ENCODE peak calls at places on chromosomes 11 and 22, in nine cellular contexts. One of them, this sample, is unnamed.
A peak's percentile ranks its signal among the peaks of the same experiment; 100 is the strongest.

GRCh38 chr11:693415-693831 is 1.6 kb downstream of the DEAF1 start:
- DNase-seq in ELR: peak; percentile 19
- DNase-seq in progenitor cell of endocrine pancreas: no peak
- DNase-seq in CD4-positive, CD25-positive, alpha-beta regulatory T cell: no peak
- DNase-seq in stimulated activated CD4-positive, alpha-beta T cell treated with anti-CD3 and anti-CD28 coated beads, Interleukin-4, amount 100 ng/mL, for 48 hours: no peak
- DNase-seq in CD8-positive, alpha-beta memory T cell: no peak
- DNase-seq in CD8-positive, alpha-beta T cell: no peak
- DNase-seq in myocyte: no peak
- DNase-seq in breast epithelium: no peak
- DNase-seq in this sample: no peak

GRCh38 chr11:46445887-46446286 is 54.3 kb upstream of the CHRM4 start:
- DNase-seq in progenitor cell of endocrine pancreas: no peak
- DNase-seq in CD8-positive, alpha-beta memory T cell: no peak
- DNase-seq in myocyte: peak; percentile 24
- DNase-seq in CD8-positive, alpha-beta T cell: no peak
- DNase-seq in ELR: no peak
- DNase-seq in CD4-positive, CD25-positive, alpha-beta regulatory T cell: no peak
- DNase-seq in stimulated activated CD4-positive, alpha-beta T cell treated with anti-CD3 and anti-CD28 coated beads, Interleukin-4, amount 100 ng/mL, for 48 hours: no peak
- DNase-seq in breast epithelium: no peak
- DNase-seq in this sample: no peak

GRCh38 chr11:116193321-116194114 is 579.3 kb downstream of the BUD13 start:
- DNase-seq in CD8-positive, alpha-beta T cell: no peak
- DNase-seq in breast epithelium: peak; percentile 49
- DNase-seq in CD4-positive, CD25-positive, alpha-beta regulatory T cell: no peak
- DNase-seq in myocyte: peak; percentile 18
- DNase-seq in ELR: peak; percentile 11
- DNase-seq in CD8-positive, alpha-beta memory T cell: no peak
- DNase-seq in progenitor cell of endocrine pancreas: peak; percentile 61
- DNase-seq in stimulated activated CD4-positive, alpha-beta T cell treated with anti-CD3 and anti-CD28 coated beads, Interleukin-4, amount 100 ng/mL, for 48 hours: no peak
- DNase-seq in this sample: no peak

GRCh38 chr11:106077609-106078517 is at the start of gene AASDHPPT:
- DNase-seq in myocyte: peak; percentile 58
- DNase-seq in breast epithelium: no peak
- DNase-seq in CD8-positive, alpha-beta memory T cell: no peak
- DNase-seq in CD8-positive, alpha-beta T cell: no peak
- DNase-seq in CD4-positive, CD25-positive, alpha-beta regulatory T cell: peak; percentile 2
- DNase-seq in ELR: peak; percentile 53
- DNase-seq in progenitor cell of endocrine pancreas: no peak
- DNase-seq in stimulated activated CD4-positive, alpha-beta T cell treated with anti-CD3 and anti-CD28 coated beads, Interleukin-4, amount 100 ng/mL, for 48 hours: no peak
- DNase-seq in this sample: peak; percentile 32

GRCh38 chr22:33897621-33897910 is 22.7 kb downstream of the LARGE1 start:
- DNase-seq in CD4-positive, CD25-positive, alpha-beta regulatory T cell: no peak
- DNase-seq in stimulated activated CD4-positive, alpha-beta T cell treated with anti-CD3 and anti-CD28 coated beads, Interleukin-4, amount 100 ng/mL, for 48 hours: no peak
- DNase-seq in breast epithelium: no peak
- DNase-seq in ELR: no peak
- DNase-seq in progenitor cell of endocrine pancreas: no peak
- DNase-seq in CD8-positive, alpha-beta memory T cell: no peak
- DNase-seq in CD8-positive, alpha-beta T cell: no peak
- DNase-seq in myocyte: no peak
- DNase-seq in this sample: no peak

GRCh38 chr11:76823481-76824028 is 37.2 kb upstream of the ACER3 start:
- DNase-seq in breast epithelium: no peak
- DNase-seq in progenitor cell of endocrine pancreas: no peak
- DNase-seq in CD8-positive, alpha-beta memory T cell: no peak
- DNase-seq in CD8-positive, alpha-beta T cell: no peak
- DNase-seq in myocyte: peak; percentile 41
- DNase-seq in stimulated activated CD4-positive, alpha-beta T cell treated with anti-CD3 and anti-CD28 coated beads, Interleukin-4, amount 100 ng/mL, for 48 hours: no peak
- DNase-seq in CD4-positive, CD25-positive, alpha-beta regulatory T cell: no peak
- DNase-seq in ELR: peak; percentile 98
- DNase-seq in this sample: no peak

GRCh38 chr22:41752011-41752975 is 48.2 kb upstream of the CCDC134 start:
- DNase-seq in stimulated activated CD4-positive, alpha-beta T cell treated with anti-CD3 and anti-CD28 coated beads, Interleukin-4, amount 100 ng/mL, for 48 hours: no peak
- DNase-seq in CD8-positive, alpha-beta memory T cell: no peak
- DNase-seq in myocyte: no peak
- DNase-seq in CD8-positive, alpha-beta T cell: no peak
- DNase-seq in progenitor cell of endocrine pancreas: no peak
- DNase-seq in breast epithelium: no peak
- DNase-seq in CD4-positive, CD25-positive, alpha-beta regulatory T cell: no peak
- DNase-seq in ELR: no peak
- DNase-seq in this sample: no peak

GRCh38 chr22:25536578-25536977 is 27.9 kb upstream of the GRK3 start:
- DNase-seq in CD8-positive, alpha-beta memory T cell: no peak
- DNase-seq in CD4-positive, CD25-positive, alpha-beta regulatory T cell: no peak
- DNase-seq in breast epithelium: no peak
- DNase-seq in progenitor cell of endocrine pancreas: no peak
- DNase-seq in stimulated activated CD4-positive, alpha-beta T cell treated with anti-CD3 and anti-CD28 coated beads, Interleukin-4, amount 100 ng/mL, for 48 hours: no peak
- DNase-seq in myocyte: peak; percentile 70
- DNase-seq in ELR: no peak
- DNase-seq in CD8-positive, alpha-beta T cell: no peak
- DNase-seq in this sample: no peak

GRCh38 chr22:38310518-38311330 is 6.5 kb downstream of the CSNK1E start:
- DNase-seq in myocyte: no peak
- DNase-seq in CD8-positive, alpha-beta T cell: no peak
- DNase-seq in stimulated activated CD4-positive, alpha-beta T cell treated with anti-CD3 and anti-CD28 coated beads, Interleukin-4, amount 100 ng/mL, for 48 hours: no peak
- DNase-seq in ELR: peak; percentile 48
- DNase-seq in CD8-positive, alpha-beta memory T cell: no peak
- DNase-seq in progenitor cell of endocrine pancreas: no peak
- DNase-seq in CD4-positive, CD25-positive, alpha-beta regulatory T cell: no peak
- DNase-seq in breast epithelium: no peak
- DNase-seq in this sample: no peak

GRCh38 chr11:126375726-126376125 is 20.2 kb downstream of the ST3GAL4 start:
- DNase-seq in CD8-positive, alpha-beta memory T cell: no peak
- DNase-seq in progenitor cell of endocrine pancreas: no peak
- DNase-seq in CD4-positive, CD25-positive, alpha-beta regulatory T cell: no peak
- DNase-seq in CD8-positive, alpha-beta T cell: no peak
- DNase-seq in ELR: peak; percentile 53
- DNase-seq in breast epithelium: no peak
- DNase-seq in stimulated activated CD4-positive, alpha-beta T cell treated with anti-CD3 and anti-CD28 coated beads, Interleukin-4, amount 100 ng/mL, for 48 hours: no peak
- DNase-seq in myocyte: no peak
- DNase-seq in this sample: no peak

GRCh38 chr11:60169264-60169915 is 13.5 kb downstream of the MS4A6A start:
- DNase-seq in CD8-positive, alpha-beta T cell: no peak
- DNase-seq in progenitor cell of endocrine pancreas: no peak
- DNase-seq in ELR: peak; percentile 40
- DNase-seq in myocyte: no peak
- DNase-seq in CD8-positive, alpha-beta memory T cell: no peak
- DNase-seq in breast epithelium: no peak
- DNase-seq in CD4-positive, CD25-positive, alpha-beta regulatory T cell: no peak
- DNase-seq in stimulated activated CD4-positive, alpha-beta T cell treated with anti-CD3 and anti-CD28 coated beads, Interleukin-4, amount 100 ng/mL, for 48 hours: peak; percentile 4
- DNase-seq in this sample: no peak

GRCh38 chr11:104529916-104530315 is 366.0 kb upstream of the PDGFD start:
- DNase-seq in ELR: no peak
- DNase-seq in stimulated activated CD4-positive, alpha-beta T cell treated with anti-CD3 and anti-CD28 coated beads, Interleukin-4, amount 100 ng/mL, for 48 hours: no peak
- DNase-seq in CD8-positive, alpha-beta T cell: no peak
- DNase-seq in breast epithelium: no peak
- DNase-seq in CD4-positive, CD25-positive, alpha-beta regulatory T cell: no peak
- DNase-seq in progenitor cell of endocrine pancreas: no peak
- DNase-seq in myocyte: peak; percentile 20
- DNase-seq in CD8-positive, alpha-beta memory T cell: no peak
- DNase-seq in this sample: no peak

GRCh38 chr11:116086426-116086825 is 582.2 kb upstream of the CADM1 start:
- DNase-seq in breast epithelium: no peak
- DNase-seq in CD8-positive, alpha-beta memory T cell: no peak
- DNase-seq in progenitor cell of endocrine pancreas: no peak
- DNase-seq in myocyte: no peak
- DNase-seq in ELR: no peak
- DNase-seq in stimulated activated CD4-positive, alpha-beta T cell treated with anti-CD3 and anti-CD28 coated beads, Interleukin-4, amount 100 ng/mL, for 48 hours: no peak
- DNase-seq in CD8-positive, alpha-beta T cell: no peak
- DNase-seq in CD4-positive, CD25-positive, alpha-beta regulatory T cell: no peak
- DNase-seq in this sample: no peak

This sample was measured in putamen.